ENCODE peak calls at places on chromosomes 7 and 10, in ten cellular contexts. B is ovary, F is tibial nerve, I is transverse colon, W is Peyer's patch, V is heart left ventricle, O is right lobe of liver, D is A549, Y is stomach, S is suprapubic skin. J is an unnamed sample.

GRCh38 chr7:106217089-106217542 is 67.7 kb downstream of the NAMPT start:
- DNase-seq in D (peak; percentile 64), F (peak; percentile 18), I (peak; percentile 81), V (peak; percentile 94), W (peak; percentile 23), S (peak; percentile 86), O (peak; percentile 87), B (peak; percentile 75), Y (peak; percentile 84), J (no peak)

GRCh38 chr7:47327698-47328391 is 254.1 kb downstream of the TNS3 start:
- DNase-seq in S (no peak), D (no peak), Y (peak; percentile 85), I (peak; percentile 79), V (peak; percentile 95), B (peak; percentile 85), O (peak; percentile 63), W (peak; percentile 31), F (peak; percentile 79), J (no peak)

GRCh38 chr7:33982425-33982786 is 77.1 kb downstream of the BMPER start:
- DNase-seq in W (no peak), O (no peak), B (no peak), S (no peak), I (no peak), Y (no peak), F (no peak), D (peak; percentile 67), V (no peak), J (peak; percentile 7)

GRCh38 chr7:43501881-43502280 is 81.0 kb upstream of the STK17A start:
- DNase-seq in B (no peak), V (no peak), Y (no peak), W (no peak), O (no peak), D (no peak), S (no peak), I (no peak), F (no peak), J (no peak)

GRCh38 chr10:63264852-63265617 is 131.9 kb downstream of the NRBF2 start:
- DNase-seq in S (no peak), W (peak; percentile 65), V (no peak), O (no peak), B (no peak), Y (no peak), D (peak; percentile 70), I (peak; percentile 49), F (no peak), J (peak; percentile 81)

GRCh38 chr7:135971366-135971725 is 5.8 kb downstream of the MTPN start:
- DNase-seq in I (no peak), S (no peak), B (no peak), V (no peak), Y (no peak), W (no peak), O (no peak), D (no peak), F (no peak), J (no peak)

GRCh38 chr7:128911441-128912031 is 1.0 kb upstream of the KCP start:
- DNase-seq in B (no peak), S (no peak), W (no peak), I (peak; percentile 55), V (peak; percentile 53), D (no peak), F (no peak), Y (peak; percentile 37), O (no peak), J (no peak)

GRCh38 chr7:1144269-1144771 is 15.7 kb downstream of the ZFAND2A start:
- DNase-seq in V (peak; percentile 68), B (no peak), O (peak; percentile 73), W (no peak), D (peak; percentile 41), I (no peak), F (no peak), Y (peak; percentile 75), S (no peak), J (no peak)

GRCh38 chr7:84106291-84106690 is 88.3 kb downstream of the SEMA3A start:
- DNase-seq in D (no peak), W (no peak), O (no peak), V (no peak), Y (no peak), I (no peak), S (no peak), F (no peak), B (no peak), J (no peak)

GRCh38 chr10:17665742-17666141 is 21.8 kb downstream of the STAM start:
- DNase-seq in D (peak; percentile 61), I (no peak), V (no peak), Y (no peak), B (peak; percentile 53), W (no peak), S (no peak), O (no peak), F (no peak), J (peak; percentile 68)

GRCh38 chr7:81956520-81956919 is 186.7 kb upstream of the HGF start:
- DNase-seq in D (peak; percentile 59), I (no peak), V (no peak), Y (no peak), B (no peak), S (no peak), F (no peak), W (no peak), O (no peak), J (peak; percentile 38)

GRCh38 chr10:131461093-131461492 is 149.6 kb upstream of the TCERG1L start:
- DNase-seq in V (no peak), D (no peak), B (no peak), F (no peak), S (no peak), Y (no peak), O (no peak), I (no peak), W (no peak), J (no peak)

GRCh38 chr10:110973400-110973799 is 54.0 kb downstream of the SHOC2 start:
- DNase-seq in W (no peak), B (no peak), V (no peak), D (no peak), S (no peak), Y (no peak), I (no peak), O (no peak), F (no peak), J (no peak)

GRCh38 chr10:36538945-36539586 is 586.3 kb upstream of the ANKRD30A start:
- DNase-seq in O (no peak), F (no peak), B (no peak), S (no peak), V (no peak), Y (peak; percentile 37), W (no peak), I (no peak), D (peak; percentile 73), J (no peak)

GRCh38 chr10:49769692-49770091 is 7.6 kb upstream of the OGDHL start:
- DNase-seq in O (no peak), W (no peak), B (no peak), D (no peak), F (no peak), Y (no peak), S (no peak), I (no peak), V (no peak), J (no peak)

GRCh38 chr10:79241990-79242619 is 105.2 kb upstream of the PPIF start:
- DNase-seq in S (peak; percentile 86), D (no peak), O (peak; percentile 84), F (no peak), Y (peak; percentile 58), W (peak; percentile 59), B (peak; percentile 65), V (peak; percentile 87), I (peak; percentile 64), J (no peak)

GRCh38 chr7:23863209-23863798 is 153.3 kb downstream of the STK31 start:
- DNase-seq in B (no peak), V (no peak), S (no peak), D (peak; percentile 55), I (no peak), W (no peak), F (no peak), O (no peak), Y (no peak), J (peak; percentile 49)

DNA sequence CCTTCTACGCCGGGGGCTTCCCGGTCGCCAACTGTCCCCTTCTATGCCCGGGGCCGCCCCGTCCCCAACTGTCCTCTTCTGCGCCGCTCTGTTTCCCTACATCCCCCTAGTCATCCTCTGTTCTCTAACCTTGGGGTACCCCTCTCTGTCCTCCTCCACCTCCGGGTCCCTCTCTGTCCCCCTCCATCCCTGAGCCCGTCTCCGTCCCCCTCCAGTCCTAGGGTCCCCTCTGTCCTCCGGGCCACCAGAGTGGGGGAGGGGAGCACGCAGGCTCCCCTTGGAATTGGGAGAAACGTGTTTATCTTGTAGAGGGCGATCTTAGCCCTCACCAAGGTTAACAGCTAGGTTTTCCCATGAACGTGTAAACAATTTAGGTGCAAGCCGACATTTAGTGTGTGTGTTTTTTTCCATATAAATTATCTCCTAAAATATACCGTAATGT is 861 bp upstream of the KLF6 start:
- DNase-seq in F (no peak), I (peak; percentile 58), O (peak; percentile 71), B (peak; percentile 63), Y (no peak), V (no peak), S (no peak), W (no peak), D (peak; percentile 64), J (peak; percentile 74)
- TF ChIP-seq POLR2A in F (no peak), I (peak; percentile 44), O (no peak), B (no peak), Y (no peak), V (no peak), S (no peak), W (no peak), D (no peak), J (peak; percentile 82)

GRCh38 chr10:119268871-119269506 is 61.6 kb downstream of the GRK5 start:
- DNase-seq in O (no peak), D (no peak), S (no peak), W (peak; percentile 67), I (no peak), B (no peak), F (no peak), V (peak; percentile 25), Y (no peak), J (peak; percentile 64)
- TF ChIP-seq POLR2A in O (no peak), D (no peak), S (no peak), W (no peak), I (no peak), B (no peak), F (no peak), V (no peak), Y (no peak), J (no peak)

GRCh38 chr10:32445740-32446615 is at the start of gene CCDC7:
- DNase-seq in W (peak; percentile 69), F (peak; percentile 38), B (peak; percentile 74), S (peak; percentile 84), V (peak; percentile 89), Y (peak; percentile 87), D (peak; percentile 87), I (peak; percentile 88), O (peak; percentile 86), J (peak; percentile 92)
- TF ChIP-seq POLR2A in W (peak; percentile 79), F (peak; percentile 56), B (peak; percentile 28), S (peak; percentile 68), V (no peak), Y (no peak), D (peak; percentile 83), I (peak; percentile 86), O (peak; percentile 75), J (peak; percentile 94)

DNA sequence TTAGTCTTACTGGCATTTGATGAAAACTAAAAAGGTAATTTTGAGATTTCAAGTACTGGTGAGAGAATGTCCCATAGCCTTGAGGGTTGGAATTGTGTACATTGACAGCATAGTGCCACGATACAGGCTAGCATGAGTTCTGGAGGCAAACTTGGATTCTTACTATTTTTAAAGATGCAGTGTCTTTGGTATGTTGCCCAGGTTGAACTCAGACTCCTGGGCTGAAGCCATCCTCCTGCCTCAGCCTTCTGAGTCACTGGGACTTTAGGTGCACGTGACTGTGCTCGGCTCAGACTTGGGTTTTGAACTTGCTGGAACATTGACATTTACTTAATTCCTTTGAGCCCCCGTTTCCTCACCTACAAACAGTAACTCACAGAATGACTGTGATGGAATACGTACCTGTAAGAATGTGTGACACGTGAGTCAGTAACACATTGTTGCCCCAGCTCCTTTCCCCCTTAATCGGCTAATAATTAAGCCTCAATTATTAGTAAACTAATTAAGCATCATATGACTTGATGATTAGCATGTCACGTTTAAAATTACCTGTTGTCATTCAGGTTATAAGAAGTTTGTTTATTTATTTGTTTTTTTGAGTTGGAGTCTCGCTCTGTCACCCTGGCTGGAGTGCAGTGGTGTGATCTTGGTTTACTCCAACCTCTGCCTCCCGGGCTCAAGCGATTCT is 10.6 kb downstream of the DNAJB6 start:
- DNase-seq in F (peak; percentile 18), Y (no peak), I (peak; percentile 21), S (no peak), D (peak; percentile 46), O (no peak), B (peak; percentile 67), V (peak; percentile 65), W (no peak), J (peak; percentile 10)
- TF ChIP-seq POLR2A in F (no peak), Y (no peak), I (no peak), S (no peak), D (no peak), O (no peak), B (no peak), V (no peak), W (no peak), J (no peak)

J was measured in erythroblast.